ENCODE peak calls at places on chromosomes 7 and 10, in nine cellular contexts. J, E, T, Q, Z, W, Y, G and U are unnamed samples.
A peak's percentile ranks its signal among the peaks of the same experiment; 100 is the strongest.

GRCh38 chr7:92854501-92855238 is 18.3 kb upstream of the CDK6 start:
- DNase-seq in J (no peak), W (peak; percentile 11), Z (no peak), Y (no peak), G (no peak), Q (no peak), E (no peak), T (no peak), U (no peak)

GRCh38 chr10:12156367-12157123 is 27.1 kb downstream of the SEC61A2 start:
- DNase-seq in Z (no peak), Y (no peak), E (no peak), Q (no peak), W (no peak), G (no peak), J (no peak), T (no peak), U (no peak)

GRCh38 chr10:29105516-29106215 is 183.2 kb upstream of the LYZL1 start:
- DNase-seq in G (no peak), Q (no peak), J (no peak), W (peak; percentile 20), E (no peak), Y (no peak), T (no peak), Z (no peak), U (no peak)

GRCh38 chr10:124745678-124746077 is 1.5 kb upstream of the FAM53B start:
- DNase-seq in G (peak; percentile 32), J (no peak), W (peak; percentile 84), Q (no peak), E (no peak), Y (peak; percentile 56), Z (no peak), T (no peak), U (no peak)

GRCh38 chr7:135147341-135147898 is 452 bp upstream of the TMEM140 start:
- DNase-seq in Y (no peak), E (no peak), J (no peak), W (peak; percentile 78), Z (no peak), T (no peak), G (no peak), Q (no peak), U (peak; percentile 69)

GRCh38 chr10:91587710-91588638 is 44.9 kb downstream of the PPP1R3C start:
- DNase-seq in J (no peak), W (peak; percentile 66), Z (no peak), Y (no peak), Q (no peak), E (no peak), T (no peak), G (peak; percentile 75), U (peak; percentile 61)

GRCh38 chr10:62584726-62585125 is 210.6 kb downstream of the ZNF365 start:
- DNase-seq in Z (no peak), T (no peak), Q (no peak), W (no peak), E (no peak), Y (no peak), J (no peak), G (no peak), U (no peak)

GRCh38 chr7:132638000-132638399 is 61.7 kb upstream of the PLXNA4 start:
- DNase-seq in J (no peak), T (no peak), Y (no peak), Q (no peak), Z (no peak), G (no peak), W (no peak), E (no peak), U (no peak)

GRCh38 chr7:15199482-15199881 is 296.9 kb upstream of the DGKB start:
- DNase-seq in Y (no peak), E (no peak), G (no peak), T (no peak), Q (no peak), J (no peak), W (peak; percentile 51), Z (no peak), U (no peak)

GRCh38 chr10:114408112-114408967 is 4.0 kb upstream of the AFAP1L2 start:
- DNase-seq in Q (no peak), T (no peak), Y (no peak), G (no peak), J (peak; percentile 50), W (no peak), E (no peak), Z (no peak), U (no peak)

GRCh38 chr7:142451346-142451745 is 193.5 kb upstream of the PRSS58 start:
- DNase-seq in T (no peak), Z (no peak), E (no peak), Y (no peak), G (no peak), W (no peak), Q (no peak), J (no peak), U (peak; percentile 63)

GRCh38 chr7:117071597-117071996 is 118.3 kb downstream of the ST7 start:
- DNase-seq in T (no peak), Y (no peak), W (no peak), E (no peak), Q (no peak), G (no peak), Z (no peak), J (no peak), U (no peak)

GRCh38 chr7:93316730-93317129 is 84.6 kb downstream of the VPS50 start:
- DNase-seq in Z (no peak), Y (no peak), Q (no peak), T (no peak), G (no peak), J (no peak), W (no peak), E (no peak), U (no peak)

GRCh38 chr10:72058989-72059842 is 29.1 kb downstream of the SPOCK2 start:
- DNase-seq in Y (no peak), Q (no peak), T (no peak), Z (no peak), W (peak; percentile 73), G (no peak), E (no peak), J (no peak), U (no peak)

GRCh38 chr10:78889536-78890063 is 179.2 kb upstream of the ZMIZ1 start:
- DNase-seq in Q (no peak), G (no peak), Z (no peak), E (no peak), Y (no peak), J (no peak), T (no peak), W (no peak), U (no peak)

GRCh38 chr7:135855836-135856235 is 107.2 kb upstream of the FAM180A start:
- DNase-seq in Y (no peak), W (peak; percentile 5), Z (no peak), E (peak; percentile 79), G (no peak), J (no peak), T (no peak), Q (no peak), U (no peak)

GRCh38 chr10:88060762-88061161 is 197.3 kb downstream of the PTEN start:
- DNase-seq in J (no peak), Z (no peak), T (no peak), E (no peak), W (no peak), Q (no peak), G (no peak), Y (no peak), U (no peak)

GRCh38 chr10:88062798-88063472 is 199.5 kb downstream of the PTEN start:
- DNase-seq in E (no peak), J (no peak), Z (no peak), Q (no peak), Y (no peak), T (no peak), G (no peak), W (peak; percentile 69), U (no peak)

GRCh38 chr10:88064608-88065383 is 201.4 kb downstream of the PTEN start:
- DNase-seq in Z (no peak), Q (peak; percentile 41), T (peak; percentile 65), Y (no peak), J (peak; percentile 89), G (peak; percentile 78), E (no peak), W (no peak), U (peak; percentile 68)

GRCh38 chr10:88063861-88064521 is 200.6 kb downstream of the PTEN start:
- DNase-seq in G (no peak), J (no peak), W (no peak), E (no peak), Y (no peak), T (no peak), Q (no peak), Z (no peak), U (no peak)

GRCh38 chr10:88062385-88062784 is 199.0 kb downstream of the PTEN start:
- DNase-seq in T (no peak), Z (no peak), Q (no peak), G (no peak), Y (no peak), W (no peak), J (no peak), E (no peak), U (no peak)
- TF ChIP-seq POLR2A in T (no peak), Z (no peak), Q (no peak), G (no peak), Y (no peak), W (no peak), J (no peak), E (no peak), U (no peak)

GRCh38 chr7:30674876-30675275 is 7.4 kb downstream of the CRHR2 start:
- DNase-seq in E (no peak), Q (no peak), Z (no peak), G (peak; percentile 25), J (no peak), W (no peak), T (no peak), Y (no peak), U (no peak)
- H3K27me3 ChIP-seq in E (no peaks in the 10 kb centered on the region), Q (no peaks in the 10 kb centered on the region), Z (no peaks in the 10 kb centered on the region), G (no peaks in the 10 kb centered on the region), J (peaks cover 31% of the 10 kb centered on the region), W (peaks cover 16% of the 10 kb centered on the region), T (peaks cover 10% of the 10 kb centered on the region), Y (peaks cover 49% of the 10 kb centered on the region), U (no peaks in the 10 kb centered on the region)

DNA sequence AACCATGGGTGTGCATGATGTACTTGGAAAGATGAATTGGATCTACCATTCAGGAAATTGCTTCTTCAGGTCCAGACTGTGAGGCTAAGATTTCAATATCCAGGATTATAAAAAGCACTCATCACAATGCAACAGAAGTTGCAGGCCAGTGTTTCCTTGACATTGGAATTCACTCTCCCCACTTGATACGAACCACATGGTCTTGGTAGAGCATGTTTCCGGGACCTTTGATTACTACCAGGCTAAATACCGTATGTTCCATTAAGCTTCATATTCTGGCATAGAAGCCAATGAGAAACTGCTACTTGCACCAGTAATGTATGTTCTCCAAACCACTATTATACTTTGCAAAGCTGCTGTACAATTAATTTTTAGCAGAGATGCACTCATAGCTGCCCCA is 8.2 kb downstream of the FRMD4A start:
- DNase-seq in T (no peak), J (no peak), E (no peak), Z (no peak), G (no peak), W (no peak), Y (no peak), Q (no peak), U (no peak)
- H3K4me3 ChIP-seq in T (no peak overlapping the region), J (no peak overlapping the region), E (no peak overlapping the region), Z (no peak overlapping the region), G (no peak overlapping the region), W (no peak overlapping the region), Y (no peak overlapping the region), Q (no peak overlapping the region), U (no peak overlapping the region)

GRCh38 chr7:5695037-5695708 is 86.3 kb downstream of the RNF216 start:
- DNase-seq in Q (peak; percentile 57), G (no peak), J (peak; percentile 90), Z (no peak), W (no peak), Y (no peak), T (peak; percentile 76), E (no peak), U (no peak)
- TF ChIP-seq POLR2A in Q (no peak), G (no peak), J (peak; percentile 89), Z (peak; percentile 16), W (no peak), Y (no peak), T (peak; percentile 91), E (peak; percentile 36), U (no peak)